ENCODE peak calls at places on chromosomes 13 and 19, in ten cellular contexts. N is NCI-H226; I is nucleus accumbens; P is T-helper 17 cell; K is T-helper 2 cell; F is mesothelial cell of epicardium; L is activated CD4-positive, alpha-beta T cell treated with anti-CD3 and anti-CD28 coated beads, Interleukin-2, amount 50 U/mL, for 4 hours; B is AG20443; G is HepG2; E is HEK293T. J is an unnamed sample.

GRCh38 chr19:6709549-6709948 is 10.9 kb downstream of the C3 start:
- DNase-seq in N (no peak), G (no peak), I (no peak), P (no peak), K (no peak), F (no peak), E (no peak), B (no peak), L (no peak), J (no peak)

GRCh38 chr19:42693760-42694350 is 46.4 kb downstream of the PSG3 start:
- DNase-seq in P (no peak), F (no peak), E (peak; percentile 65), N (peak; percentile 25), K (no peak), I (no peak), B (peak; percentile 86), G (peak; percentile 49), L (no peak), J (peak; percentile 46)

GRCh38 chr19:56838930-56839664 is 1.4 kb downstream of the PEG3 start:
- DNase-seq in I (peak; percentile 99), K (no peak), E (no peak), N (no peak), L (no peak), G (peak; percentile 97), F (no peak), B (no peak), P (no peak), J (peak; percentile 41)

GRCh38 chr19:33299061-33299665 is 3.2 kb downstream of the CEBPA start:
- DNase-seq in L (no peak), G (no peak), N (no peak), F (no peak), I (no peak), E (no peak), P (no peak), K (no peak), B (no peak), J (no peak)

GRCh38 chr19:31698352-31698751 is 349.1 kb upstream of the TSHZ3 start:
- DNase-seq in G (no peak), L (no peak), F (no peak), E (no peak), N (no peak), I (no peak), P (no peak), K (no peak), B (no peak), J (no peak)

GRCh38 chr19:10797078-10797477 is 38.9 kb downstream of the TMED1 start:
- DNase-seq in G (no peak), L (no peak), N (no peak), B (no peak), P (peak; percentile 25), I (no peak), K (no peak), E (no peak), F (no peak), J (no peak)

GRCh38 chr19:1284979-1285736 is 515 bp upstream of the EFNA2 start:
- DNase-seq in P (no peak), E (no peak), K (no peak), G (no peak), B (no peak), L (no peak), N (no peak), F (no peak), I (no peak), J (no peak)

GRCh38 chr13:50720856-50721663 is 122.4 kb downstream of the DLEU7 start:
- DNase-seq in N (no peak), E (no peak), G (no peak), P (no peak), F (no peak), L (no peak), B (no peak), I (no peak), K (no peak), J (peak; percentile 58)

GRCh38 chr19:42253245-42254082 is 1.5 kb downstream of the ERF start:
- DNase-seq in P (peak; percentile 63), K (peak; percentile 44), G (peak; percentile 59), B (peak; percentile 53), L (peak; percentile 52), E (peak; percentile 51), N (peak; percentile 48), I (no peak), F (peak; percentile 62), J (no peak)

GRCh38 chr13:93169980-93170379 is 56.6 kb upstream of the GPC6 start:
- DNase-seq in K (no peak), I (no peak), P (no peak), E (no peak), G (peak; percentile 18), F (no peak), L (no peak), N (peak; percentile 95), B (peak; percentile 21), J (peak; percentile 99)

GRCh38 chr13:50200562-50200961 is 185.3 kb downstream of the KCNRG start:
- DNase-seq in I (no peak), G (no peak), E (no peak), B (no peak), K (no peak), P (no peak), F (no peak), L (no peak), N (no peak), J (no peak)

GRCh38 chr19:1942934-1943555 is 2.1 kb downstream of the CSNK1G2 start:
- DNase-seq in K (no peak), E (no peak), F (no peak), B (no peak), I (no peak), G (no peak), N (no peak), P (no peak), L (no peak), J (no peak)

GRCh38 chr19:57664269-57665127 is 4.2 kb upstream of the ZSCAN4 start:
- DNase-seq in F (peak; percentile 37), E (peak; percentile 31), N (peak; percentile 28), L (no peak), I (no peak), K (no peak), G (peak; percentile 39), B (peak; percentile 82), P (no peak), J (no peak)

GRCh38 chr19:22634450-22634827 is 315 bp downstream of the ZNF492 start:
- DNase-seq in I (no peak), G (no peak), P (no peak), E (no peak), N (no peak), B (no peak), F (no peak), L (no peak), K (no peak), J (no peak)

GRCh38 chr19:1223018-1223855 is 14.6 kb downstream of the CBARP start:
- DNase-seq in G (no peak), N (no peak), B (no peak), F (no peak), K (no peak), L (no peak), P (no peak), E (peak; percentile 65), I (no peak), J (peak; percentile 26)

GRCh38 chr19:41039806-41040205 is 48.4 kb upstream of the CYP2A13 start:
- DNase-seq in L (no peak), P (no peak), F (no peak), K (no peak), G (no peak), E (no peak), I (no peak), N (no peak), B (no peak), J (no peak)

GRCh38 chr19:17688853-17689595 is 870 bp upstream of the UNC13A start:
- DNase-seq in P (no peak), I (no peak), G (no peak), F (no peak), N (no peak), K (no peak), L (no peak), B (no peak), E (no peak), J (no peak)

GRCh38 chr13:45941261-45941660 is 89.7 kb upstream of the SIAH3 start:
- DNase-seq in P (no peak), E (no peak), L (no peak), K (no peak), F (no peak), N (no peak), G (no peak), I (no peak), B (no peak), J (no peak)

GRCh38 chr19:18364826-18365528 is 21.0 kb upstream of the GDF15 start:
- DNase-seq in B (peak; percentile 74), L (no peak), P (no peak), N (peak; percentile 95), F (peak; percentile 75), I (no peak), G (peak; percentile 97), K (no peak), E (peak; percentile 48), J (peak; percentile 96)

GRCh38 chr13:95948646-95949045 is 104.6 kb downstream of the UGGT2 start:
- DNase-seq in N (peak; percentile 4), L (no peak), B (no peak), E (no peak), K (no peak), P (no peak), I (no peak), G (no peak), F (no peak), J (peak; percentile 47)

GRCh38 chr13:72199640-72200039 is 332.6 kb upstream of the DACH1 start:
- DNase-seq in I (no peak), B (no peak), E (no peak), K (no peak), F (no peak), N (no peak), P (no peak), L (no peak), G (no peak), J (no peak)

GRCh38 chr13:113148940-113149503 is 9.4 kb upstream of the PROZ start:
- DNase-seq in K (no peak), B (no peak), G (no peak), N (no peak), L (no peak), P (no peak), F (no peak), I (no peak), E (no peak), J (no peak)

GRCh38 chr13:44189085-44189484 is 184.5 kb upstream of the SERP2 start:
- DNase-seq in G (no peak), K (no peak), F (no peak), P (no peak), I (no peak), N (no peak), L (no peak), E (no peak), B (no peak), J (no peak)